ENCODE peak calls at places on chromosomes 16 and 17, in seven cellular contexts. O is OCI-LY7, M is osteocyte, D is HFFc6, W is lower leg skin, H is AG09319, U is cardiac fibroblast. X is an unnamed sample.

GRCh38 chr16:68074850-68075249 is 10.3 kb upstream of the NFATC3 start:
- DNase-seq in O (peak; percentile 99), M (no peak), D (no peak), W (no peak), H (no peak), U (no peak), X (peak; percentile 78)

GRCh38 chr17:5466295-5466694 is 2.5 kb downstream of the DHX33 start:
- DNase-seq in O (no peak), M (no peak), D (no peak), W (no peak), H (no peak), U (no peak), X (no peak)

GRCh38 chr17:67575325-67575724 is 142.4 kb upstream of the NOL11 start:
- DNase-seq in O (no peak), M (peak; percentile 68), D (no peak), W (no peak), H (no peak), U (no peak), X (peak; percentile 40)

GRCh38 chr16:12092347-12092882 is 115.9 kb downstream of the SNX29 start:
- DNase-seq in O (no peak), M (no peak), D (peak; percentile 71), W (no peak), H (peak; percentile 87), U (peak; percentile 73), X (no peak)

GRCh38 chr17:82300228-82300627 is 17.2 kb downstream of the CD7 start:
- DNase-seq in O (no peak), M (no peak), D (no peak), W (no peak), H (no peak), U (no peak), X (no peak)

GRCh38 chr17:78973196-78973595 is 6.5 kb downstream of the LGALS3BP start:
- DNase-seq in O (no peak), M (no peak), D (no peak), W (no peak), H (no peak), U (peak; percentile 34), X (no peak)

GRCh38 chr16:27429330-27429871 is 27.4 kb downstream of the IL21R start:
- DNase-seq in O (no peak), M (peak; percentile 60), D (no peak), W (no peak), H (no peak), U (no peak), X (no peak)

GRCh38 chr16:68658258-68658973 is 13.3 kb downstream of the CDH3 start:
- DNase-seq in O (no peak), M (no peak), D (peak; percentile 93), W (peak; percentile 39), H (peak; percentile 16), U (peak; percentile 51), X (no peak)

GRCh38 chr16:53605356-53605755 is 98.3 kb downstream of the RPGRIP1L start:
- DNase-seq in O (no peak), M (no peak), D (no peak), W (no peak), H (no peak), U (no peak), X (no peak)

GRCh38 chr17:61680921-61681320 is 89.9 kb upstream of the NACA2 start:
- DNase-seq in O (no peak), M (no peak), D (no peak), W (no peak), H (no peak), U (no peak), X (no peak)

GRCh38 chr16:79287424-79287917 is 313.1 kb downstream of the MAF start:
- DNase-seq in O (no peak), M (no peak), D (no peak), W (no peak), H (no peak), U (no peak), X (no peak)

GRCh38 chr16:3655030-3655790 is 719 bp downstream of the DNASE1 start:
- DNase-seq in O (no peak), M (no peak), D (no peak), W (no peak), H (no peak), U (no peak), X (no peak)

GRCh38 chr16:2511128-2511785 is 2.5 kb upstream of the ATP6V0C start:
- DNase-seq in O (no peak), M (no peak), D (no peak), W (no peak), H (no peak), U (peak; percentile 65), X (no peak)

GRCh38 chr17:78226752-78227454 is 4.5 kb upstream of the TMEM235 start:
- DNase-seq in O (no peak), M (no peak), D (no peak), W (no peak), H (no peak), U (no peak), X (no peak)

GRCh38 chr16:58855291-58855823 is 121.2 kb upstream of the GOT2 start:
- DNase-seq in O (no peak), M (no peak), D (no peak), W (no peak), H (no peak), U (no peak), X (no peak)

GRCh38 chr16:74770826-74771526 is 3.6 kb downstream of the FA2H start:
- DNase-seq in O (no peak), M (no peak), D (no peak), W (no peak), H (no peak), U (no peak), X (no peak)

GRCh38 chr16:28298511-28298878 is 6.2 kb downstream of the SBK1 start:
- DNase-seq in O (no peak), M (no peak), D (no peak), W (no peak), H (no peak), U (no peak), X (no peak)

GRCh38 chr17:81959362-81960129 is 1.4 kb downstream of the NOTUM start:
- DNase-seq in O (peak; percentile 83), M (peak; percentile 89), D (no peak), W (peak; percentile 12), H (no peak), U (peak; percentile 56), X (peak; percentile 92)

GRCh38 chr16:68369697-68370096 is 58.9 kb downstream of the PRMT7 start:
- DNase-seq in O (no peak), M (no peak), D (no peak), W (no peak), H (no peak), U (no peak), X (peak; percentile 83)

GRCh38 chr17:19426631-19427030 is 15.6 kb downstream of the RNF112 start:
- DNase-seq in O (no peak), M (no peak), D (no peak), W (no peak), H (no peak), U (no peak), X (no peak)

GRCh38 chr16:64121473-64121872 is 1000.4 kb downstream of the CDH11 start:
- DNase-seq in O (no peak), M (no peak), D (peak; percentile 63), W (no peak), H (no peak), U (no peak), X (no peak)

GRCh38 chr17:61407211-61407911 is 7.7 kb downstream of the TBX2 start:
- DNase-seq in O (no peak), M (no peak), D (no peak), W (no peak), H (no peak), U (no peak), X (no peak)

GRCh38 chr17:1026599-1026975 is 29.7 kb downstream of the TIMM22 start:
- DNase-seq in O (no peak), M (no peak), D (no peak), W (no peak), H (no peak), U (no peak), X (no peak)

DNA sequence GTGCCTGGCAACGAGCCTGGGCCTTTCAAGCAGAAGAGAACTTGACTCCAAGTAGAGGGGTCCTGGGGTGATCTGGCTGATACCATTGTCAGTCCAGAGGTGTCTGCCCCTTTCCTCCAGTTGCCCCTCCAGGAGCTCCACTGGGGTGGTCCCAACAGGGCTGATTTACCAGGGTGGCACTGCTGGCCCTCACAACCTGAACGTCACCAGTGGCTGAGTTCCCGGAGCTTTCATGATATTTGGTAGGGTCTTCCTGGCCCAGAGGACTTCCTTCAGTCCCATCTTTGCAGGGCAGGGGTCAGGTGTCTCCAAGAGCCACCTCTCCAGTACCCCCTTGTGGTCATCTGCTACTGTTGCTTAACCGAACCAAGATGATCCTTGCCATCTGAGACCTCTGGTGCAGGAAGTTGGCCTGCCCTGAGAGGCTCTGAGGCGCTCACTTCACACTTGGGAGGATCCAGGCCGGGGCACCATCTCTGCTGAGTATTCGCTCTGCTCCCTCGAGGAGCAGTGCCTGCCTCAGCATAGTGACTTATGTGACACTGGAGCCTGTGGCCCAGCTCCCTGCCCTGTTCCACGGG is 3.5 kb downstream of the LIMD2 start:
- DNase-seq in O (peak; percentile 84), M (no peak), D (peak; percentile 11), W (no peak), H (no peak), U (peak; percentile 55), X (peak; percentile 66)
- TF ChIP-seq CTCF in O (peak; percentile 70), M (peak; percentile 52), D (peak; percentile 70), W (no peak), H (peak; percentile 26), U (peak; percentile 42), X (peak; percentile 15)

DNA sequence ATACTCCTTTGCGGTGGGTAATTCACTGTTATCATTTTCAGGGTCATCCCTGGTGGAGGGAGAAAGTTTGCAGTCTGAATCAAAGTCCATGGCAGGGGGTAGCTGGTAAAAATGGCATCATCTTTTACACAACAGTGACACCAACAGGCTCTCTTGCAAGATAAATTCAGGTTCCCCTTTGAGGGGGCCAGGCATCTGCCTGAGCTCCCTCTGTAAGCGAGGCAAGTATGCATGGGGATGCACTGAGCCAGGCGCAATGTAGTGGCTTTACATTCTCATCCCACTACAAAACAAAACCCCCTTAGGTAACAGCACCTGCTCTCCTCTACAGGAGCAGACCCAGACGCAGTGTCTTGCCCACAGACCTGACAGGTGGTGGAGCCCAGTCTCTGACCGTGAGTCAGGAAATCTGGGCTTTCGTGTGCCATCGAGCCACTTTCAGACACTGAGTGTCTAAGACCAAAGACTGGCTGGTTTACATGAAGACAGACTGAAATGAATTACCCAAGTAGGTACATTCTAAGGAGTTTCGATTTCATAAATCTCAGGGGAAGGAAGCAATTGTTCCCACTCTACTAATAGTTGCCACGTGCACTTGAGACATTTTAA is 17.7 kb downstream of the LITAFD start:
- DNase-seq in O (no peak), M (no peak), D (no peak), W (no peak), H (no peak), U (no peak), X (no peak)
- TF ChIP-seq CTCF in O (peak; percentile 36), M (no peak), D (no peak), W (no peak), H (no peak), U (no peak), X (no peak)

GRCh38 chr17:64120159-64120558 is 9.8 kb downstream of the ERN1 start:
- DNase-seq in O (no peak), M (peak; percentile 36), D (no peak), W (no peak), H (no peak), U (no peak), X (no peak)
- TF ChIP-seq CTCF in O (no peak), M (no peak), D (no peak), W (no peak), H (no peak), U (no peak), X (no peak)

GRCh38 chr17:48107137-48108055 is at the start of gene SNX11:
- DNase-seq in O (peak; percentile 86), M (peak; percentile 94), D (peak; percentile 70), W (peak; percentile 84), H (peak; percentile 35), U (peak; percentile 83), X (peak; percentile 88)
- TF ChIP-seq CTCF in O (peak; percentile 48), M (no peak), D (peak; percentile 49), W (no peak), H (no peak), U (peak; percentile 3), X (no peak)

GRCh38 chr16:30747799-30748633 is at the start of gene PHKG2:
- DNase-seq in O (peak; percentile 99), M (peak; percentile 99), D (peak; percentile 98), W (peak; percentile 99), H (peak; percentile 97), U (peak; percentile 99), X (peak; percentile 99)
- TF ChIP-seq CTCF in O (no peak), M (no peak), D (no peak), W (no peak), H (no peak), U (no peak), X (no peak)

X was measured in GM13976.